ENCODE peak calls at places on chromosomes 2 and 18, in five cellular contexts. B is effector memory CD8-positive, alpha-beta T cell; T is fibroblast of the conjunctiva; I is T-helper 17 cell; E is CD4-positive, CD25-positive, alpha-beta regulatory T cell. O is an unnamed sample.

GRCh38 chr18:57434177-57434535 is 1.0 kb upstream of the ONECUT2 start:
- DNase-seq in I (no peak), B (no peak), T (no peak), E (no peak), O (no peak)

GRCh38 chr18:80253871-80254492 is 6.7 kb upstream of the PARD6G start:
- DNase-seq in T (no peak), I (peak), B (peak), E (peak), O (no peak)

GRCh38 chr2:36963106-36963505 is 3.2 kb downstream of the STRN start:
- DNase-seq in T (no peak), B (no peak), I (no peak), E (no peak), O (no peak)

GRCh38 chr18:58639751-58640427 is 11.0 kb upstream of the ALPK2 start:
- DNase-seq in T (peak), B (no peak), I (no peak), E (no peak), O (peak)

GRCh38 chr18:25921677-25922421 is 168.6 kb downstream of the SS18 start:
- DNase-seq in I (peak), T (no peak), B (peak), E (peak), O (no peak)

GRCh38 chr2:159455330-159455918 is 160.9 kb downstream of the BAZ2B start:
- DNase-seq in I (no peak), B (no peak), E (no peak), T (no peak), O (no peak)

GRCh38 chr2:174840436-174840835 is 76.2 kb upstream of the CHRNA1 start:
- DNase-seq in I (no peak), E (no peak), B (no peak), T (no peak), O (no peak)

GRCh38 chr2:85828725-85829124 is 60.1 kb downstream of the ST3GAL5 start:
- DNase-seq in E (no peak), T (no peak), B (no peak), I (no peak), O (no peak)

GRCh38 chr2:108579631-108580030 is 45.4 kb downstream of the LIMS1 start:
- DNase-seq in E (no peak), B (no peak), T (no peak), I (no peak), O (no peak)

GRCh38 chr18:3552305-3552704 is 102.3 kb downstream of the TGIF1 start:
- DNase-seq in T (no peak), E (no peak), B (no peak), I (no peak), O (no peak)

GRCh38 chr2:178280261-178280852 is 86.0 kb downstream of the OSBPL6 start:
- DNase-seq in E (no peak), T (peak), I (peak), B (peak), O (no peak)

GRCh38 chr2:238797537-238797936 is 50.3 kb upstream of the TWIST2 start:
- DNase-seq in B (no peak), E (no peak), T (no peak), I (no peak), O (no peak)

GRCh38 chr2:109377976-109378375 is 235.8 kb downstream of the SEPTIN10 start:
- DNase-seq in E (no peak), T (no peak), I (no peak), B (no peak), O (no peak)

GRCh38 chr2:10120938-10121574 is 1.5 kb upstream of the RRM2 start:
- DNase-seq in E (no peak), T (no peak), B (no peak), I (no peak), O (no peak)

GRCh38 chr2:2698182-2699116 is 367.4 kb upstream of the MYT1L start:
- DNase-seq in E (no peak), T (no peak), I (no peak), B (no peak), O (no peak)

GRCh38 chr2:102703748-102704147 is 58.1 kb upstream of the TMEM182 start:
- DNase-seq in E (no peak), I (no peak), B (no peak), T (no peak), O (no peak)

GRCh38 chr2:105795575-105795934 is 50.8 kb downstream of the NCK2 start:
- DNase-seq in I (no peak), B (no peak), E (no peak), T (no peak), O (no peak)

GRCh38 chr2:100857915-100858314 is 38.0 kb downstream of the NPAS2 start:
- DNase-seq in B (no peak), I (no peak), T (peak), E (no peak), O (no peak)

GRCh38 chr2:69177785-69178636 is 165.0 kb downstream of the ANTXR1 start:
- DNase-seq in T (peak), I (no peak), B (no peak), E (no peak), O (no peak)

GRCh38 chr2:46446871-46447568 is 32.3 kb upstream of the TMEM247 start:
- DNase-seq in I (no peak), B (no peak), T (no peak), E (no peak), O (no peak)

GRCh38 chr2:42021490-42021889 is 26.3 kb upstream of the PKDCC start:
- DNase-seq in B (no peak), T (peak), I (no peak), E (no peak), O (no peak)

GRCh38 chr18:35890323-35890722 is 82.2 kb upstream of the RMP24 start:
- DNase-seq in I (no peak), E (no peak), B (no peak), T (no peak), O (no peak)

GRCh38 chr18:5542393-5543035 is 1.3 kb downstream of the EPB41L3 start:
- DNase-seq in I (no peak), T (peak), B (no peak), E (no peak), O (no peak)

GRCh38 chr18:37400832-37401231 is 164.8 kb downstream of the CELF4 start:
- DNase-seq in I (no peak), E (no peak), T (no peak), B (no peak), O (no peak)

GRCh38 chr2:179773986-179774385 is 87.4 kb downstream of the ZNF385B start:
- DNase-seq in T (no peak), E (no peak), I (no peak), B (no peak), O (no peak)

GRCh38 chr2:230751062-230751461 is 38.4 kb downstream of the CAB39 start:
- DNase-seq in T (peak), I (no peak), B (no peak), E (no peak), O (no peak)